ENCODE peak calls at places on chromosomes 5 and 9, in eight cellular contexts. D is GM23248; P is right atrium auricular region; M is dorsolateral prefrontal cortex; N is H1; K is CD8-positive, alpha-beta T cell; A is CD4-positive, alpha-beta memory T cell; F is HCT116. Z is an unnamed sample.

GRCh38 chr5:168114444-168115017 is 176.9 kb upstream of the WWC1 start:
- DNase-seq in F (peak), K (peak), N (peak), P (no peak), D (peak), M (peak), A (peak), Z (peak)

GRCh38 chr5:173886157-173886556 is 2.0 kb upstream of the CPEB4 start:
- DNase-seq in N (no peak), M (no peak), K (no peak), P (no peak), A (no peak), D (no peak), F (no peak), Z (no peak)

GRCh38 chr5:73119492-73120157 is 750 bp upstream of the TMEM171 start:
- DNase-seq in K (no peak), A (no peak), P (no peak), N (peak), F (no peak), D (no peak), M (no peak), Z (no peak)

GRCh38 chr5:127229185-127229889 is 61.3 kb upstream of the MEGF10 start:
- DNase-seq in D (peak), N (peak), P (peak), K (peak), M (peak), F (no peak), A (peak), Z (peak)

GRCh38 chr5:24816206-24816605 is 171.4 kb upstream of the CDH10 start:
- DNase-seq in A (no peak), N (no peak), K (no peak), M (no peak), F (no peak), D (no peak), P (no peak), Z (no peak)

GRCh38 chr5:163534476-163535172 is 29.2 kb downstream of the MAT2B start:
- DNase-seq in N (no peak), K (no peak), A (no peak), P (no peak), D (no peak), M (no peak), F (no peak), Z (no peak)

GRCh38 chr9:4796988-4797956 is 4.5 kb downstream of the RCL1 start:
- DNase-seq in K (no peak), D (peak), A (no peak), N (no peak), M (no peak), P (no peak), F (peak), Z (peak)

GRCh38 chr5:127206320-127207113 is 84.1 kb upstream of the MEGF10 start:
- DNase-seq in K (no peak), F (peak), N (no peak), D (peak), M (no peak), P (no peak), A (no peak), Z (peak)

GRCh38 chr9:76351006-76351405 is 43.2 kb downstream of the RFK start:
- DNase-seq in N (no peak), D (no peak), F (no peak), P (no peak), M (no peak), K (no peak), A (no peak), Z (no peak)

GRCh38 chr9:4678679-4679267 is 596 bp upstream of the CDC37L1 start:
- DNase-seq in N (no peak), D (peak), A (no peak), P (no peak), M (no peak), K (no peak), F (no peak), Z (peak)

GRCh38 chr5:83527191-83527590 is 55.6 kb downstream of the VCAN start:
- DNase-seq in D (no peak), K (no peak), N (no peak), A (no peak), M (no peak), F (no peak), P (no peak), Z (peak)

GRCh38 chr9:93962561-93963440 is 7.6 kb upstream of the BARX1 start:
- DNase-seq in D (peak), P (peak), F (peak), K (peak), A (peak), N (peak), M (peak), Z (peak)

GRCh38 chr5:141732417-141732816 is 50.4 kb upstream of the ARAP3 start:
- DNase-seq in D (no peak), F (no peak), N (no peak), M (no peak), P (no peak), K (no peak), A (no peak), Z (no peak)

GRCh38 chr9:123003467-123003866 is 30.0 kb upstream of the GPR21 start:
- DNase-seq in K (no peak), M (no peak), F (no peak), N (no peak), A (no peak), P (no peak), D (peak), Z (no peak)

GRCh38 chr5:180869587-180869986 is 8.5 kb upstream of the ZFP62 start:
- DNase-seq in D (no peak), M (no peak), A (no peak), F (no peak), P (no peak), K (no peak), N (no peak), Z (no peak)

GRCh38 chr9:117464941-117465616 is 50.2 kb upstream of the ASTN2 start:
- DNase-seq in N (no peak), K (no peak), D (no peak), M (peak), A (no peak), P (no peak), F (no peak), Z (no peak)

GRCh38 chr5:168432903-168433302 is 53.4 kb upstream of the RARS1 start:
- DNase-seq in A (no peak), D (no peak), P (no peak), M (no peak), K (no peak), N (no peak), F (no peak), Z (no peak)

GRCh38 chr9:121598167-121599000 is 53.0 kb upstream of the DAB2IP start:
- DNase-seq in M (no peak), A (no peak), K (no peak), N (peak), D (peak), P (peak), F (peak), Z (peak)

GRCh38 chr9:119078015-119078414 is 291.2 kb downstream of the BRINP1 start:
- DNase-seq in F (no peak), A (no peak), M (no peak), N (no peak), D (no peak), P (no peak), K (no peak), Z (no peak)

DNA sequence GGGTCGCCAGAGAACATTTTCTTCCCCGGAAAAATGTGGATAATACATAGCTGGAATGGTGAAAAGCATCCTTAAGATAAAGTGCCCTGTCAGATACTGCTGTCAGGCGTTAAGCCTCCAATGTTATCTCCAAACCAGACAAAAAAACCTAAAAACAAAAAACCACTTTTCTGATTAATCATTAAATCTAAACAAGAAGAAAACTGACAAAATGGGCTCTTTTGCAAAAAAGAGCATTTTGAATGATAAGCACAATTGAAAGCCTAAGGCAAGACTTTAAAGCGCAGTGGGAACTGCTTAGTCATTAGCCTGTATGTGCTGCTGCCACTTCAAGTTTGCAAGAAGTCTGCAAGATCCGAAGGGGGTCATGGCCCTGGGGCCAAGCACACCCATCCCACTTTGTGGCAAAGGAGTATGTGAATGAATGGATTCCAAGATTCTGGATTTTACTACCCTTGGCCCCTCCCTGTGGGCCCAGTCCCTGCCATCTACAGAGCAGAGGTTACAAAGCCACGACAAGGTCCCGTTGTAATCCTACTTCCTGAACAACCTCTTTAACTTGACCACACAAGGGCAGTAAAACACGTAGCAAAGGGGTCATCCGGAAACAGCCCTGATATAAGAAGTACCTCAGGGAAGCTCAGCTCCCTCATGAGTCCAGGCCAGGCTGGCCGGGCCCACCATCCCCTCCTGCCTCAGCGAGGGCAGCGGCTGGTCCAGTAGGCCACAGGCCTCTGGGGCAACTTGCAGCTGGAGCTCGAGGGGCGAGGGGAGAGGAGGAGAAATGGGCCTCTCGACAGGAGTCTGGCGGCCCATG is 29.7 kb downstream of the SHB start:
- DNase-seq in M (no peak), F (peak), A (no peak), N (no peak), K (no peak), P (no peak), D (peak), Z (no peak)
- H3K4me3 ChIP-seq in M (no peak), F (no peak), A (no peak), N (no peak), K (no peak), P (no peak), D (no peak), Z (no peak)

GRCh38 chr9:129383005-129383414 is 204.9 kb upstream of the IER5L start:
- DNase-seq in N (no peak), P (peak), K (peak), F (peak), A (no peak), D (peak), M (no peak), Z (no peak)
- H3K27ac ChIP-seq in N (no peak), P (peak), K (peak), F (peak), A (peak), D (no peak), M (peak), Z (no peak)

DNA sequence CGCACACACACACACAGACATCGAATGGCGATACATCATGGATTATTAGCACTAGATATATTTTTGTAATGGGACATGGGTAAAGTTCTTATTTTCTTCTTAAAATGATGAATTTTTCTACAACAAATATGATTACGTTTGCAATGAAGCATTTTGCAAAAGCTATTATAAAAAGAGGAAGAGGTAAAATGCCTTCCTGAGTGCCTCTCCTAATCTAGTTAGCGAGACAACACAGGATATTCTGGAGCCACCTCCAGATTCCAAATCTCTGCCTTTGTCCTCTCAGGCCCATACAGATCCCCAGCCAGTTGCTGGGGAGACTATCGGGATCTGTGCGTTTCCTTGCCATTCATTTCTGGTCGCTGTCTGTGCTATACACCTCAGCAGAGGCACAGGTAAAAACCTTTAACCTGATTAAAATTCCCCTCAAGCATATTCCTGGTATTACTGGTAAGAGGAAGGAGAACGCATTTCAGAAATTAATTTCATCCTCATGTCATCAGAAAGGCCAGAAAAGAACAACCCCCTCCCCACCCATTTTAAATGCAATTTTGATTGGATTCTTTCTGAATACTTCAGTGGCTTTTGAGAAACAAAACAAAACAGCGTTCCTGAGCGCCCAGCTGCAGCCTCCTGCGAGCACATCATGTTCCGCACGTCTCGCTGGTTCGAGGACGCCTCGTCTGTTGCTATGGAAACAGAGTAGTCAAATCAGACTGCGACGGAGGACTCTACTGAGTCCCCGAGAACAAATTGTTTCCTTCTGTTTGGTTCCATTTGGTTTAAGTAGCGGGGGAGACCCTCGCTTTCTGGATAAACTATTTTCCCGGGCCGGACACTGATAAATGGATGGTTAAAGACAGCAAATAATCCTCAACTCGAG is 69.3 kb downstream of the SLC28A3 start:
- DNase-seq in P (peak), K (peak), D (peak), F (no peak), A (peak), N (peak), M (peak), Z (no peak)
- H3K4me3 ChIP-seq in P (no peak), K (no peak), D (peak), F (no peak), A (no peak), N (peak), M (peak), Z (no peak)

GRCh38 chr5:62647241-62647640 is 68.6 kb downstream of the LRRC70 start:
- DNase-seq in A (no peak), P (no peak), K (no peak), N (no peak), M (no peak), D (no peak), F (no peak), Z (no peak)

GRCh38 chr5:62650197-62650596 is 71.6 kb downstream of the LRRC70 start:
- DNase-seq in M (no peak), K (no peak), N (no peak), F (no peak), D (no peak), P (no peak), A (no peak), Z (no peak)

GRCh38 chr5:62649476-62650113 is 71.0 kb downstream of the LRRC70 start:
- DNase-seq in K (no peak), D (no peak), M (no peak), A (no peak), P (no peak), N (no peak), F (no peak), Z (no peak)

GRCh38 chr5:62652225-62652624 is 73.6 kb downstream of the LRRC70 start:
- DNase-seq in K (no peak), A (no peak), N (no peak), P (no peak), M (no peak), D (no peak), F (no peak), Z (no peak)

GRCh38 chr5:62649025-62649424 is 70.4 kb downstream of the LRRC70 start:
- DNase-seq in D (no peak), F (no peak), N (no peak), M (no peak), K (no peak), A (no peak), P (no peak), Z (no peak)
- H3K27ac ChIP-seq in D (no peak), F (no peak), N (no peak), M (no peak), K (no peak), A (no peak), P (no peak), Z (no peak)

GRCh38 chr9:136741885-136742568 is 713 bp downstream of the LCN10 start:
- DNase-seq in F (no peak), D (no peak), P (no peak), M (no peak), N (no peak), A (no peak), K (peak), Z (no peak)
- H3K4me3 ChIP-seq in F (no peak), D (no peak), P (peak), M (no peak), N (no peak), A (no peak), K (peak), Z (no peak)

GRCh38 chr9:95772320-95773060 is 103.0 kb upstream of the ERCC6L2 start:
- DNase-seq in P (no peak), F (no peak), A (no peak), K (no peak), N (peak), M (no peak), D (peak), Z (peak)

GRCh38 chr9:95773061-95773433 is 102.4 kb upstream of the ERCC6L2 start:
- DNase-seq in D (peak), M (no peak), N (no peak), F (no peak), A (no peak), P (no peak), K (no peak), Z (no peak)

GRCh38 chr9:95769909-95770433 is 105.5 kb upstream of the ERCC6L2 start:
- DNase-seq in P (no peak), F (no peak), K (no peak), A (no peak), N (no peak), M (no peak), D (no peak), Z (no peak)

GRCh38 chr9:95770653-95771131 is 104.8 kb upstream of the ERCC6L2 start:
- DNase-seq in D (no peak), N (peak), P (no peak), F (no peak), M (no peak), A (no peak), K (no peak), Z (peak)

DNA sequence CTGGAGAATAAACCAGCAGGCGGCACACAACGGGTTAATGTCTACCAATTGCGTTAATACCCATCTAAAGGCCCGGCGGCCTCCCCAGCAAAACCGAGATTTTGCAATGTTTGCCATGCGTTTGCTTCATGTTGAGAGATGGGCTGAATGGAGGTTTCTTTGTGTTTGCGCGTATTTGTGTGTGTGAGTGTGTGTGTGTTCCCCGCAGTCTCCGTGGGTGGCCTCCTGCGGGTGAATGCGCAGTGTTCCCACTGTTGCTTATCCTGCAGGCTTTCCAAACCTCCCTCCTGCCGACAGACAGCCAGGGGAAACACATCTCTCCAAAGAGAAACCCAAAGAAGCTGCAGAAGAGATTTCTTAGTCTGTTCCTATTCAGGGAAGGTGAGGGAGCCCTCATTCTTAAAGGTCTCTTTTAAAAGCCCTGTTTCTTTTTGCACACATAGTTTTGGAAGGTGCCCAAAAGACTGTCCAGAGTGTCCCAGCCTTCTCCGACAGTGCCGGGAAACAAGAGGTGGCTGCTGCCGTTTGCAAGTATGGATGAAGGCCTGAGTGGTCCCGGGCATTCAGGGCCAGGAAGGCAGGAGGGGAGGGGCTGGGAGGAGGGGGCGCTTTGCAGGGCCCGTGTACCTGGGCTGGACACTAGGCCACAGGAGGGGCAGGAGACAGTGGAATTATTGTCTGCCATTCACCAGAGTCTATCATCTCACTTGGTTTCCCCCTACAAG is 103.8 kb upstream of the ERCC6L2 start:
- DNase-seq in A (no peak), F (no peak), D (peak), M (no peak), N (no peak), P (no peak), K (no peak), Z (peak)
- H3K27ac ChIP-seq in A (no peak), F (no peak), D (no peak), M (no peak), N (no peak), P (no peak), K (no peak), Z (peak)

GRCh38 chr5:99034336-99034735 is 105.5 kb upstream of the CHD1 start:
- DNase-seq in M (no peak), K (no peak), D (no peak), P (no peak), A (no peak), N (no peak), F (no peak), Z (peak)

GRCh38 chr5:99030871-99031440 is 102.1 kb upstream of the CHD1 start:
- DNase-seq in F (no peak), A (no peak), D (peak), P (no peak), K (no peak), M (no peak), N (no peak), Z (no peak)

GRCh38 chr5:99029172-99029571 is 100.4 kb upstream of the CHD1 start:
- DNase-seq in M (no peak), A (no peak), P (no peak), D (no peak), K (no peak), F (no peak), N (no peak), Z (no peak)

GRCh38 chr5:99033014-99033931 is 104.5 kb upstream of the CHD1 start:
- DNase-seq in F (no peak), M (no peak), D (peak), P (no peak), N (no peak), K (no peak), A (peak), Z (no peak)

GRCh38 chr5:99032234-99033013 is 103.6 kb upstream of the CHD1 start:
- DNase-seq in D (peak), M (peak), F (peak), P (no peak), N (no peak), K (peak), A (peak), Z (peak)
- H3K4me3 ChIP-seq in D (peak), M (no peak), F (no peak), P (no peak), N (no peak), K (peak), A (no peak), Z (no peak)

Z was measured in SJCRH30.